ENCODE peak calls at places on chromosomes 1 and 21, in eight cellular contexts. O, D, B, H, U, E, Y and F are unnamed samples.

GRCh38 chr1:108209456-108210108 is 9.4 kb upstream of the SLC25A24 start:
- DNase-seq in E (no peak), U (no peak), H (no peak), D (no peak), O (no peak), Y (no peak), B (no peak), F (no peak)

GRCh38 chr1:91630803-91631202 is 130.2 kb downstream of the CDC7 start:
- DNase-seq in Y (no peak), E (no peak), D (no peak), O (no peak), U (no peak), B (no peak), H (no peak), F (no peak)

GRCh38 chr1:34759472-34760357 is at the start of gene GJB4:
- DNase-seq in O (no peak), D (peak), Y (peak), E (no peak), H (peak), B (no peak), U (peak), F (no peak)

GRCh38 chr1:23611601-23612327 is 52.5 kb upstream of the ID3 start:
- DNase-seq in H (no peak), O (no peak), E (no peak), B (no peak), U (no peak), D (no peak), Y (no peak), F (no peak)

GRCh38 chr21:25501996-25502665 is 105.2 kb downstream of the MRPL39 start:
- DNase-seq in U (no peak), D (no peak), H (no peak), Y (no peak), E (no peak), O (no peak), B (no peak), F (no peak)

GRCh38 chr1:228494970-228495853 is 8.0 kb downstream of the RNF187 start:
- DNase-seq in H (no peak), E (no peak), U (peak), D (no peak), B (no peak), Y (no peak), O (no peak), F (no peak)

GRCh38 chr1:17128361-17128760 is 9.1 kb upstream of the PADI2 start:
- DNase-seq in O (peak), U (no peak), E (no peak), Y (no peak), D (no peak), H (no peak), B (peak), F (no peak)

GRCh38 chr1:37325010-37325409 is 149.4 kb upstream of the ZC3H12A start:
- DNase-seq in B (no peak), D (no peak), O (no peak), Y (no peak), H (no peak), E (no peak), U (no peak), F (no peak)

GRCh38 chr1:226133504-226134123 is 52.9 kb downstream of the ACBD3 start:
- DNase-seq in B (no peak), E (no peak), U (peak), H (no peak), Y (peak), O (no peak), D (no peak), F (no peak)

GRCh38 chr1:208201241-208201640 is 42.9 kb downstream of the PLXNA2 start:
- DNase-seq in O (peak), E (peak), B (peak), H (peak), U (no peak), D (peak), Y (no peak), F (peak)

GRCh38 chr1:43978551-43979260 is at the start of gene B4GALT2:
- DNase-seq in H (peak), E (peak), Y (peak), O (no peak), U (peak), B (no peak), D (peak), F (peak)

GRCh38 chr1:33494929-33495328 is 22.5 kb downstream of the ZSCAN20 start:
- DNase-seq in H (no peak), Y (no peak), U (no peak), E (no peak), B (no peak), O (peak), D (no peak), F (no peak)

GRCh38 chr1:55421317-55421716 is 206.2 kb upstream of the USP24 start:
- DNase-seq in D (no peak), B (peak), O (peak), Y (no peak), E (no peak), U (no peak), H (peak), F (no peak)

GRCh38 chr1:244757091-244757939 is 78.1 kb upstream of the COX20 start:
- DNase-seq in O (peak), U (no peak), H (no peak), D (no peak), E (no peak), Y (no peak), B (peak), F (no peak)

GRCh38 chr1:42825058-42825851 is 8.1 kb upstream of the SVBP start:
- DNase-seq in Y (no peak), E (no peak), D (no peak), O (no peak), U (no peak), B (no peak), H (no peak), F (no peak)

GRCh38 chr21:15729346-15729673 is 472 bp upstream of the USP25 start:
- DNase-seq in B (peak), D (no peak), H (no peak), E (no peak), U (no peak), O (peak), Y (no peak), F (no peak)

GRCh38 chr1:41611068-41611931 is 126.8 kb upstream of the EDN2 start:
- DNase-seq in B (no peak), O (no peak), E (no peak), Y (no peak), U (peak), D (no peak), H (no peak), F (no peak)

GRCh38 chr1:147758379-147759100 is 1.9 kb downstream of the GJA5 start:
- DNase-seq in D (no peak), E (no peak), Y (no peak), H (no peak), B (no peak), O (no peak), U (no peak), F (no peak)

GRCh38 chr1:193763313-193763712 is 576.9 kb upstream of the B3GALT2 start:
- DNase-seq in Y (no peak), O (peak), B (peak), U (no peak), H (no peak), D (no peak), E (no peak), F (no peak)

GRCh38 chr1:59020151-59020997 is 236.5 kb upstream of the JUN start:
- DNase-seq in U (no peak), H (peak), Y (peak), B (peak), D (peak), E (peak), O (peak), F (no peak)

GRCh38 chr1:188164459-188164858 is 1335.7 kb downstream of the PLA2G4A start:
- DNase-seq in E (no peak), U (no peak), O (no peak), B (no peak), H (no peak), Y (no peak), D (no peak), F (no peak)

GRCh38 chr1:205925730-205926129 is 17.5 kb downstream of the SLC26A9 start:
- DNase-seq in U (no peak), E (no peak), O (peak), H (peak), Y (no peak), B (peak), D (no peak), F (no peak)

GRCh38 chr1:2932671-2933350 is 88.5 kb upstream of the ACTRT2 start:
- DNase-seq in D (no peak), Y (peak), O (no peak), E (no peak), B (no peak), H (no peak), U (no peak), F (peak)

GRCh38 chr1:178066904-178067531 is 26.9 kb upstream of the RASAL2 start:
- DNase-seq in Y (no peak), E (no peak), B (no peak), U (no peak), O (no peak), H (no peak), D (no peak), F (no peak)

GRCh38 chr1:6497215-6497866 is 5.9 kb upstream of the PLEKHG5 start:
- DNase-seq in B (no peak), Y (peak), O (peak), U (peak), E (no peak), D (no peak), H (peak), F (peak)

GRCh38 chr1:203534526-203534925 is 40.6 kb downstream of the OPTC start:
- DNase-seq in Y (no peak), E (peak), B (peak), O (peak), D (no peak), H (peak), U (no peak), F (peak)

GRCh38 chr21:29215709-29216108 is 83.0 kb upstream of the BACH1 start:
- DNase-seq in U (no peak), E (no peak), H (no peak), O (peak), Y (no peak), B (peak), D (peak), F (no peak)

GRCh38 chr21:18608226-18608625 is 204.6 kb upstream of the TMPRSS15 start:
- DNase-seq in U (no peak), O (no peak), E (no peak), B (no peak), H (no peak), D (no peak), Y (no peak), F (no peak)

GRCh38 chr1:40421348-40421693 is 29.0 kb upstream of the ZFP69B start:
- DNase-seq in H (no peak), B (no peak), O (no peak), D (no peak), Y (no peak), E (no peak), U (no peak), F (no peak)

GRCh38 chr1:229874150-229874549 is 192.9 kb upstream of the GALNT2 start:
- DNase-seq in O (no peak), D (no peak), U (no peak), Y (no peak), B (peak), H (no peak), E (no peak), F (no peak)

GRCh38 chr1:208161656-208162375 is 82.4 kb downstream of the PLXNA2 start:
- DNase-seq in Y (no peak), B (peak), O (peak), D (no peak), U (no peak), H (no peak), E (no peak), F (no peak)

GRCh38 chr21:21971384-21971783 is 973.2 kb downstream of the NCAM2 start:
- DNase-seq in O (no peak), H (no peak), B (no peak), U (no peak), D (no peak), E (no peak), Y (no peak), F (no peak)

GRCh38 chr1:76921590-76921989 is 54.3 kb downstream of the ST6GALNAC5 start:
- DNase-seq in D (no peak), Y (no peak), H (no peak), B (no peak), E (no peak), U (no peak), O (no peak), F (no peak)

GRCh38 chr1:206872139-206872538 is 6.7 kb downstream of the IL20 start:
- DNase-seq in H (no peak), Y (no peak), B (no peak), E (no peak), O (no peak), U (no peak), D (no peak), F (no peak)

GRCh38 chr1:109910963-109911798 is 532 bp downstream of the CSF1 start:
- DNase-seq in Y (peak), H (no peak), B (no peak), U (peak), D (no peak), E (peak), O (no peak), F (peak)

GRCh38 chr1:24906760-24907490 is 23.2 kb downstream of the RUNX3 start:
- DNase-seq in O (no peak), U (no peak), Y (peak), E (no peak), B (no peak), H (no peak), D (no peak), F (no peak)

GRCh38 chr1:101371259-101371658 is 134.4 kb downstream of the S1PR1 start:
- DNase-seq in H (no peak), D (no peak), U (no peak), Y (no peak), E (no peak), O (peak), B (peak), F (no peak)

GRCh38 chr1:25131794-25132193 is 100.5 kb downstream of the SYF2 start:
- DNase-seq in U (no peak), O (no peak), H (no peak), E (no peak), D (no peak), Y (no peak), B (no peak), F (no peak)

GRCh38 chr1:201137579-201138310 is 10.8 kb upstream of the ASCL5 start:
- DNase-seq in U (no peak), E (peak), O (peak), H (peak), B (peak), D (peak), Y (peak), F (peak)

GRCh38 chr1:211145944-211146343 is 12.0 kb upstream of the KCNH1 start:
- DNase-seq in D (peak), E (no peak), U (no peak), H (peak), B (no peak), Y (no peak), O (no peak), F (no peak)

GRCh38 chr1:63617450-63617849 is 24.2 kb downstream of the PGM1 start:
- DNase-seq in H (no peak), Y (no peak), D (no peak), E (no peak), U (no peak), B (no peak), O (no peak), F (no peak)

GRCh38 chr1:63619558-63619957 is 26.3 kb downstream of the PGM1 start:
- DNase-seq in H (no peak), U (no peak), E (no peak), B (no peak), D (no peak), O (no peak), Y (no peak), F (no peak)

GRCh38 chr1:63615809-63616420 is 22.7 kb downstream of the PGM1 start:
- DNase-seq in E (peak), Y (no peak), U (peak), B (peak), O (peak), D (peak), H (peak), F (peak)

GRCh38 chr1:63621075-63621474 is 27.9 kb downstream of the PGM1 start:
- DNase-seq in Y (no peak), B (no peak), E (no peak), D (no peak), O (no peak), U (no peak), H (no peak), F (no peak)

DNA sequence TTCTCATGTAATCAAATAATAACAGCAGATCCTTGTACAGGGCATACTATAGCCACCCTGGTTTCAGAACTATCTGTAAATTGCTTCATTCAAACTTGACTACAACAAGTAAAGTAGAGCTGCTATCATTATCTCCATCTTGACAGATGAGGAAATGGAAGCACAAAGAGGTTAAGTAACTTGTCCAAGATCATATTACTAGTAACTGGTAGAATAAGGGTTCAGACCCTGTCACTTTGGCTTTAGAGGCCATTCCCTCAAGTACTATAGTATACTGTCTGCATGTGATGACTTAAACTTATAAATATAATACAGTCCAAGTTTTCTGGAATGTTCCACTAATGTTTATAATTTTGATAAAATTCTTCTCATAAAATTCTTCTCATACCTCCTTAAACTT is 24.8 kb downstream of the PGM1 start:
- DNase-seq in B (peak), E (no peak), U (no peak), H (no peak), O (peak), Y (no peak), D (no peak), F (no peak)
- H3K27ac ChIP-seq in B (no peak), E (peak), U (no peak), H (no peak), O (no peak), Y (no peak), D (no peak), F (no peak)

DNA sequence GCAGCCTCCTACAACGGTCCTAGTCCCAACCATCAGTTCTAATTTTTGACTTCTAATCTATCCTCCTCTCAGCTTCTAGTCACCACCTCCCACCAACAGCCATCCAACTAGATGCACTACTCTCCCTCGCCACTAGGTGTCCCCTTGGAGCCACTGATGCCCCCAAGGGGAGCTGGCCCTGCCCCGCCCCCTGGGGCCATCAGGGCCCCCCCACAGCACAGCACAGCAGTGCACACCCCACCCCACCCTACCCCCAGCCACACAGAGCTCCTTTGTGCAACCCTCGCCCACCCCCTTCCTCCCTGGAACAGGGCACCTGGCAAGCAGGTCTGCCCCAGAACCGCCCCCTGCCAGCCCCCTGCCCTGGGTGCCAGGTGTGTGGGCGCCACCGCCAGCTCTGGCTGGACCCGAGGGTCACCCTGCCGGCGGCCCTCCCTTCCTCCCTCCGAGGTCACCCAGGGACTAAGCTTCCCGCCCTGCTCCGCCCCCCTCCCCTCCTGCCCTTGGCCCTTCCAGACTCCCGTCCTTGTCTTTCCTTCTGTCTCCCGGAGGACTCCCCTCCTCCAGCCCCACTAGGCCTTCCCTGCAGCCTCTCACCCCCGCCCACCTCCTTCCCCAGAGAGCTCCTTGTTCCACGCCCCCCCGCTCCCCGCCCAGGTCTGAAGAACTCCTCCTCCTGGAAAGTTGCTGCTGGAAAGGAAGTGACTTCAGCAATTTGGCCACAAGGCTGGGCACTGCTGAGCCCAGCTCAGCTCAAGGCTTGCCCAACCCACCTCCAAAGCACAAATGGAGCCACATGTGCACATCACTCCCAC is 47.0 kb downstream of the AHDC1 start:
- DNase-seq in H (peak), B (peak), U (peak), O (peak), E (peak), Y (peak), D (peak), F (peak)
- H3K4me3 ChIP-seq in H (no peak), B (no peak), U (no peak), O (peak), E (peak), Y (no peak), D (no peak), F (no peak)

DNA sequence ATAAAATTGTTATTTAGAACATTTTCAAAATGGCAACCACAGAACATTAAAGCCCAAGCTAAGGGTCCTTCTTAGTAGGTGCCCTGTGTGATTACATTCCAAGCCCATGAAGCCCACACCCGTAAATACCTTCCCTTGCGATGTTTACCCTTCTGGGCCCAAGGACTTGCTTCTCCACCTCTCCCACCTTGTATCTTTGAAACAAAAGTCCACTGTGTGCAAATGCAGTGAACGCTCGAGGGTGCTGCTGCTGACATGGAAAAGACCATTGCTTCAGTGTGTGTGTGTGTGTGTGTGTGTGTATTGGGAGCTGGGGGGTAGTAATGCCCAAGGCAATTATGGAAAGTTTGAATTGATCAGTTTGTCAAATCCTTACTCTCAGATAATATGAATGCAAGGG is 298.1 kb downstream of the TGFB2 start:
- DNase-seq in H (no peak), D (no peak), O (no peak), U (no peak), B (no peak), Y (no peak), E (no peak), F (no peak)
- H3K27ac ChIP-seq in H (no peak), D (no peak), O (no peak), U (no peak), B (no peak), Y (no peak), E (no peak), F (no peak)

DNA sequence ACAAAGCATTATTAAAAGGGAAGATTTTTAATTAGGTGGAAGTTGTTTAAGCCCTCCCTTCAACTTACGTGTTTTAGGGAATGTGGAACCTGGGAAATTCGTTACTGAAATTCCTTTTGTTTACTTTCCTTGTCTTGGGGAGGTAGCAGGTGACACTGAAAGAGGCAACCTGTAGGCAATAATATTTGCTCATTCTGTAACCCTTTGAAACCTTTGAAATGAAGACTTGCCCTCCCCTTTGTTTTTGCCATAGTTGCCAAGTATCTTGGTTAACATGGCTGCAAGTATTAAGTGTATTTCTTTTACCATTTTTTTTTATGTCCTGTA is 1.7 kb downstream of the MRPS6 start:
- DNase-seq in H (no peak), U (no peak), B (no peak), E (no peak), Y (no peak), D (no peak), O (no peak), F (no peak)
- H3K4me3 ChIP-seq in H (peak), U (peak), B (peak), E (peak), Y (peak), D (peak), O (peak), F (peak)